ENCODE peak calls at places on chromosome 6, in eight cellular contexts. One of them, this sample, is unnamed.

GRCh38 chr6:98832282-98833100 is 1.9 kb upstream of the POU3F2 start:
- DNase-seq in GM20000: no peak
- DNase-seq in A549: no peak
- DNase-seq in CD4-positive, alpha-beta T cell: no peak
- DNase-seq in PC-3: peak
- DNase-seq in A673: peak
- DNase-seq in endodermal cell: peak
- DNase-seq in pancreas: peak
- DNase-seq in this sample: no peak

GRCh38 chr6:32196682-32197616 is 4.5 kb upstream of the GPSM3 start:
- DNase-seq in endodermal cell: no peak
- DNase-seq in A549: no peak
- DNase-seq in pancreas: no peak
- DNase-seq in PC-3: no peak
- DNase-seq in GM20000: peak
- DNase-seq in A673: no peak
- DNase-seq in CD4-positive, alpha-beta T cell: no peak
- DNase-seq in this sample: no peak

GRCh38 chr6:79718509-79719247 is 87.5 kb downstream of the SH3BGRL2 start:
- DNase-seq in A549: no peak
- DNase-seq in PC-3: no peak
- DNase-seq in GM20000: no peak
- DNase-seq in pancreas: no peak
- DNase-seq in CD4-positive, alpha-beta T cell: no peak
- DNase-seq in A673: no peak
- DNase-seq in endodermal cell: no peak
- DNase-seq in this sample: no peak

GRCh38 chr6:109237082-109237985 is 142.0 kb downstream of the CEP57L1 start:
- DNase-seq in pancreas: no peak
- DNase-seq in endodermal cell: no peak
- DNase-seq in GM20000: no peak
- DNase-seq in A673: no peak
- DNase-seq in A549: no peak
- DNase-seq in PC-3: peak
- DNase-seq in CD4-positive, alpha-beta T cell: no peak
- DNase-seq in this sample: peak

GRCh38 chr6:132445201-132445951 is 44.1 kb upstream of the MOXD1 start:
- DNase-seq in endodermal cell: no peak
- DNase-seq in GM20000: no peak
- DNase-seq in pancreas: no peak
- DNase-seq in PC-3: peak
- DNase-seq in A673: no peak
- DNase-seq in CD4-positive, alpha-beta T cell: no peak
- DNase-seq in A549: peak
- DNase-seq in this sample: peak

GRCh38 chr6:79134699-79135474 is 56.8 kb upstream of the PHIP start:
- DNase-seq in PC-3: no peak
- DNase-seq in CD4-positive, alpha-beta T cell: no peak
- DNase-seq in A549: no peak
- DNase-seq in A673: no peak
- DNase-seq in endodermal cell: no peak
- DNase-seq in pancreas: no peak
- DNase-seq in GM20000: no peak
- DNase-seq in this sample: peak

GRCh38 chr6:112501705-112502104 is 154.6 kb downstream of the RFPL4B start:
- DNase-seq in PC-3: no peak
- DNase-seq in CD4-positive, alpha-beta T cell: no peak
- DNase-seq in GM20000: no peak
- DNase-seq in A673: peak
- DNase-seq in A549: no peak
- DNase-seq in pancreas: no peak
- DNase-seq in endodermal cell: no peak
- DNase-seq in this sample: no peak

GRCh38 chr6:67768972-67769371 is 866.1 kb upstream of the ADGRB3 start:
- DNase-seq in CD4-positive, alpha-beta T cell: no peak
- DNase-seq in endodermal cell: no peak
- DNase-seq in A673: no peak
- DNase-seq in A549: no peak
- DNase-seq in GM20000: no peak
- DNase-seq in PC-3: no peak
- DNase-seq in pancreas: no peak
- DNase-seq in this sample: no peak

GRCh38 chr6:324729-325125 is 32.4 kb downstream of the DUSP22 start:
- DNase-seq in A673: no peak
- DNase-seq in endodermal cell: peak
- DNase-seq in pancreas: peak
- DNase-seq in GM20000: no peak
- DNase-seq in A549: no peak
- DNase-seq in CD4-positive, alpha-beta T cell: no peak
- DNase-seq in PC-3: no peak
- DNase-seq in this sample: no peak

GRCh38 chr6:24899647-24900325 is 36.0 kb downstream of the RIPOR2 start:
- DNase-seq in endodermal cell: no peak
- DNase-seq in A549: no peak
- DNase-seq in GM20000: no peak
- DNase-seq in CD4-positive, alpha-beta T cell: no peak
- DNase-seq in PC-3: no peak
- DNase-seq in A673: no peak
- DNase-seq in pancreas: no peak
- DNase-seq in this sample: no peak

GRCh38 chr6:157822221-157823000 is 635 bp upstream of the SNX9 start:
- DNase-seq in CD4-positive, alpha-beta T cell: peak
- DNase-seq in PC-3: no peak
- DNase-seq in A549: peak
- DNase-seq in GM20000: no peak
- DNase-seq in A673: no peak
- DNase-seq in endodermal cell: peak
- DNase-seq in pancreas: no peak
- DNase-seq in this sample: no peak

GRCh38 chr6:158861686-158862381 is 42.7 kb upstream of the EZR start:
- DNase-seq in A673: no peak
- DNase-seq in PC-3: peak
- DNase-seq in GM20000: no peak
- DNase-seq in CD4-positive, alpha-beta T cell: no peak
- DNase-seq in endodermal cell: no peak
- DNase-seq in pancreas: no peak
- DNase-seq in A549: no peak
- DNase-seq in this sample: no peak

GRCh38 chr6:35240838-35241801 is 18.4 kb upstream of the ZNF76 start:
- DNase-seq in A549: peak
- DNase-seq in CD4-positive, alpha-beta T cell: peak
- DNase-seq in GM20000: peak
- DNase-seq in pancreas: peak
- DNase-seq in A673: peak
- DNase-seq in endodermal cell: peak
- DNase-seq in PC-3: peak
- DNase-seq in this sample: peak

GRCh38 chr6:125611573-125612399 is 137.6 kb upstream of the HEY2 start:
- DNase-seq in GM20000: no peak
- DNase-seq in CD4-positive, alpha-beta T cell: no peak
- DNase-seq in PC-3: no peak
- DNase-seq in A549: no peak
- DNase-seq in endodermal cell: peak
- DNase-seq in pancreas: no peak
- DNase-seq in A673: no peak
- DNase-seq in this sample: peak

GRCh38 chr6:46138281-46138680 is 8.5 kb downstream of the ENPP4 start:
- DNase-seq in CD4-positive, alpha-beta T cell: no peak
- DNase-seq in PC-3: no peak
- DNase-seq in A673: no peak
- DNase-seq in GM20000: peak
- DNase-seq in pancreas: no peak
- DNase-seq in A549: no peak
- DNase-seq in endodermal cell: no peak
- DNase-seq in this sample: no peak

GRCh38 chr6:52363222-52363867 is 1.4 kb downstream of the PAQR8 start:
- DNase-seq in A673: no peak
- DNase-seq in PC-3: no peak
- DNase-seq in CD4-positive, alpha-beta T cell: no peak
- DNase-seq in GM20000: no peak
- DNase-seq in A549: no peak
- DNase-seq in pancreas: no peak
- DNase-seq in endodermal cell: no peak
- DNase-seq in this sample: no peak

GRCh38 chr6:52361347-52361944 is 505 bp upstream of the PAQR8 start:
- DNase-seq in endodermal cell: peak
- DNase-seq in pancreas: no peak
- DNase-seq in PC-3: no peak
- DNase-seq in A673: no peak
- DNase-seq in A549: no peak
- DNase-seq in GM20000: no peak
- DNase-seq in CD4-positive, alpha-beta T cell: peak
- DNase-seq in this sample: no peak

GRCh38 chr6:52360601-52361346 is 1.2 kb upstream of the PAQR8 start:
- DNase-seq in A673: no peak
- DNase-seq in GM20000: no peak
- DNase-seq in endodermal cell: no peak
- DNase-seq in A549: no peak
- DNase-seq in PC-3: peak
- DNase-seq in pancreas: no peak
- DNase-seq in CD4-positive, alpha-beta T cell: no peak
- DNase-seq in this sample: no peak

GRCh38 chr6:52361945-52362442 is at the start of gene PAQR8:
- DNase-seq in pancreas: peak
- DNase-seq in endodermal cell: peak
- DNase-seq in A673: peak
- DNase-seq in CD4-positive, alpha-beta T cell: peak
- DNase-seq in A549: peak
- DNase-seq in PC-3: peak
- DNase-seq in GM20000: peak
- DNase-seq in this sample: peak

GRCh38 chr6:52362443-52363221 is 681 bp downstream of the PAQR8 start:
- DNase-seq in GM20000: peak
- DNase-seq in A673: peak
- DNase-seq in endodermal cell: peak
- DNase-seq in pancreas: peak
- DNase-seq in A549: peak
- DNase-seq in PC-3: no peak
- DNase-seq in CD4-positive, alpha-beta T cell: peak
- DNase-seq in this sample: peak
- TF ChIP-seq CTCF in GM20000: peak
- TF ChIP-seq CTCF in A673: peak
- TF ChIP-seq CTCF in endodermal cell: no peak
- TF ChIP-seq CTCF in pancreas: no peak
- TF ChIP-seq CTCF in A549: no peak
- TF ChIP-seq CTCF in PC-3: peak
- TF ChIP-seq CTCF in CD4-positive, alpha-beta T cell: peak
- TF ChIP-seq CTCF in this sample: no peak

GRCh38 chr6:142071981-142072380 is 60.7 kb upstream of the GJE1 start:
- DNase-seq in CD4-positive, alpha-beta T cell: no peak
- DNase-seq in pancreas: no peak
- DNase-seq in A673: peak
- DNase-seq in endodermal cell: peak
- DNase-seq in PC-3: no peak
- DNase-seq in A549: no peak
- DNase-seq in GM20000: no peak
- DNase-seq in this sample: no peak
- TF ChIP-seq CTCF in CD4-positive, alpha-beta T cell: no peak
- TF ChIP-seq CTCF in pancreas: no peak
- TF ChIP-seq CTCF in A673: peak
- TF ChIP-seq CTCF in endodermal cell: peak
- TF ChIP-seq CTCF in PC-3: no peak
- TF ChIP-seq CTCF in A549: no peak
- TF ChIP-seq CTCF in GM20000: no peak
- TF ChIP-seq CTCF in this sample: no peak

GRCh38 chr6:127547909-127548649 is 28.9 kb upstream of the C6orf58 start:
- DNase-seq in pancreas: no peak
- DNase-seq in GM20000: no peak
- DNase-seq in PC-3: peak
- DNase-seq in A549: no peak
- DNase-seq in endodermal cell: no peak
- DNase-seq in CD4-positive, alpha-beta T cell: no peak
- DNase-seq in A673: peak
- DNase-seq in this sample: peak
- TF ChIP-seq CTCF in pancreas: no peak
- TF ChIP-seq CTCF in GM20000: no peak
- TF ChIP-seq CTCF in PC-3: peak
- TF ChIP-seq CTCF in A549: peak
- TF ChIP-seq CTCF in endodermal cell: no peak
- TF ChIP-seq CTCF in CD4-positive, alpha-beta T cell: no peak
- TF ChIP-seq CTCF in A673: peak
- TF ChIP-seq CTCF in this sample: peak

GRCh38 chr6:21305827-21306469 is 287.6 kb upstream of the SOX4 start:
- DNase-seq in A673: peak
- DNase-seq in GM20000: no peak
- DNase-seq in endodermal cell: no peak
- DNase-seq in A549: no peak
- DNase-seq in PC-3: peak
- DNase-seq in pancreas: no peak
- DNase-seq in CD4-positive, alpha-beta T cell: no peak
- DNase-seq in this sample: peak
- TF ChIP-seq CTCF in A673: peak
- TF ChIP-seq CTCF in GM20000: no peak
- TF ChIP-seq CTCF in endodermal cell: peak
- TF ChIP-seq CTCF in A549: no peak
- TF ChIP-seq CTCF in PC-3: no peak
- TF ChIP-seq CTCF in pancreas: no peak
- TF ChIP-seq CTCF in CD4-positive, alpha-beta T cell: no peak
- TF ChIP-seq CTCF in this sample: no peak

GRCh38 chr6:142868917-142869316 is 76.1 kb downstream of the HIVEP2 start:
- DNase-seq in pancreas: no peak
- DNase-seq in GM20000: no peak
- DNase-seq in CD4-positive, alpha-beta T cell: no peak
- DNase-seq in PC-3: no peak
- DNase-seq in A549: no peak
- DNase-seq in A673: peak
- DNase-seq in endodermal cell: no peak
- DNase-seq in this sample: no peak
- TF ChIP-seq CTCF in pancreas: no peak
- TF ChIP-seq CTCF in GM20000: no peak
- TF ChIP-seq CTCF in CD4-positive, alpha-beta T cell: no peak
- TF ChIP-seq CTCF in PC-3: no peak
- TF ChIP-seq CTCF in A549: no peak
- TF ChIP-seq CTCF in A673: no peak
- TF ChIP-seq CTCF in endodermal cell: peak
- TF ChIP-seq CTCF in this sample: no peak

GRCh38 chr6:163427498-163428254 is 13.2 kb downstream of the QKI start:
- DNase-seq in CD4-positive, alpha-beta T cell: no peak
- DNase-seq in A549: no peak
- DNase-seq in A673: peak
- DNase-seq in pancreas: no peak
- DNase-seq in GM20000: no peak
- DNase-seq in PC-3: peak
- DNase-seq in endodermal cell: no peak
- DNase-seq in this sample: peak
- TF ChIP-seq CTCF in CD4-positive, alpha-beta T cell: peak
- TF ChIP-seq CTCF in A549: peak
- TF ChIP-seq CTCF in A673: peak
- TF ChIP-seq CTCF in pancreas: peak
- TF ChIP-seq CTCF in GM20000: no peak
- TF ChIP-seq CTCF in PC-3: peak
- TF ChIP-seq CTCF in endodermal cell: peak
- TF ChIP-seq CTCF in this sample: peak

This sample was measured in MCF 10A.